ENCODE peak calls at places on chromosome 10, in four cellular contexts. V is WTC11, U is HepG2, S is GM12878. Z is an unnamed sample.

GRCh38 chr10:120221873-120222485 is 235.0 kb upstream of the PLPP4 start:
- DNase-seq in V (peak; percentile 58), U (peak; percentile 64), S (no peak), Z (peak; percentile 25)

GRCh38 chr10:78614267-78614666 is 454.5 kb upstream of the ZMIZ1 start:
- DNase-seq in V (no peak), U (no peak), S (no peak), Z (no peak)

GRCh38 chr10:63480237-63480636 is 14.5 kb upstream of the JMJD1C start:
- DNase-seq in V (no peak), U (no peak), S (no peak), Z (no peak)

GRCh38 chr10:104922810-104923209 is 281.7 kb downstream of the SORCS3 start:
- DNase-seq in V (no peak), U (no peak), S (peak; percentile 23), Z (no peak)

GRCh38 chr10:131107970-131108369 is 203.6 kb downstream of the TCERG1L start:
- DNase-seq in V (no peak), U (no peak), S (no peak), Z (no peak)

GRCh38 chr10:119022846-119023552 is 6.5 kb upstream of the NANOS1 start:
- DNase-seq in V (no peak), U (no peak), S (no peak), Z (no peak)

GRCh38 chr10:132899751-132900065 is 42.7 kb downstream of the CFAP46 start:
- DNase-seq in V (no peak), U (no peak), S (no peak), Z (no peak)

GRCh38 chr10:113476191-113476590 is 76.7 kb upstream of the HABP2 start:
- DNase-seq in V (no peak), U (no peak), S (no peak), Z (no peak)

GRCh38 chr10:129531969-129532660 is 65.1 kb downstream of the MGMT start:
- DNase-seq in V (no peak), U (no peak), S (no peak), Z (no peak)

GRCh38 chr10:13990392-13990805 is 340.3 kb downstream of the FRMD4A start:
- DNase-seq in V (no peak), U (no peak), S (no peak), Z (no peak)

GRCh38 chr10:66833023-66833422 is 92.8 kb upstream of the LRRTM3 start:
- DNase-seq in V (no peak), U (no peak), S (no peak), Z (no peak)

GRCh38 chr10:76080406-76080805 is 649.0 kb downstream of the LRMDA start:
- DNase-seq in V (no peak), U (no peak), S (no peak), Z (no peak)

GRCh38 chr10:11424456-11425287 is 186.8 kb downstream of the USP6NL start:
- DNase-seq in V (peak; percentile 71), U (peak; percentile 39), S (no peak), Z (peak; percentile 79)

GRCh38 chr10:88853155-88853554 is 1.5 kb upstream of the ANKRD22 start:
- DNase-seq in V (no peak), U (no peak), S (no peak), Z (no peak)

GRCh38 chr10:124049484-124049883 is 43.9 kb downstream of the CHST15 start:
- DNase-seq in V (no peak), U (no peak), S (no peak), Z (no peak)

GRCh38 chr10:61975107-61975932 is 73.8 kb downstream of the ARID5B start:
- DNase-seq in V (no peak), U (no peak), S (no peak), Z (no peak)

GRCh38 chr10:117186832-117187615 is 10.3 kb upstream of the KCNK18 start:
- DNase-seq in V (no peak), U (no peak), S (no peak), Z (peak; percentile 11)

GRCh38 chr10:119669331-119669730 is 18.2 kb downstream of the BAG3 start:
- DNase-seq in V (no peak), U (no peak), S (no peak), Z (no peak)

GRCh38 chr10:65796472-65796871 is 1129.4 kb upstream of the LRRTM3 start:
- DNase-seq in V (no peak), U (no peak), S (no peak), Z (no peak)

GRCh38 chr10:5873515-5873995 is 16.1 kb downstream of the ANKRD16 start:
- DNase-seq in V (peak; percentile 66), U (peak; percentile 57), S (peak; percentile 59), Z (peak; percentile 77)

GRCh38 chr10:100186813-100187212 is 984 bp upstream of the ERLIN1 start:
- DNase-seq in V (peak; percentile 13), U (no peak), S (no peak), Z (peak; percentile 39)

GRCh38 chr10:67662415-67662814 is 33.6 kb downstream of the CTNNA3 start:
- DNase-seq in V (no peak), U (no peak), S (no peak), Z (no peak)

GRCh38 chr10:109062371-109062770 is 860.9 kb downstream of the XPNPEP1 start:
- DNase-seq in V (no peak), U (no peak), S (peak; percentile 1), Z (no peak)

GRCh38 chr10:24894309-24894708 is 58.1 kb downstream of the PRTFDC1 start:
- DNase-seq in V (no peak), U (no peak), S (no peak), Z (no peak)

GRCh38 chr10:29326299-29326698 is 37.4 kb downstream of the LYZL1 start:
- DNase-seq in V (no peak), U (no peak), S (no peak), Z (no peak)

GRCh38 chr10:131886181-131886716 is 14.6 kb upstream of the PPP2R2D start:
- DNase-seq in V (no peak), U (no peak), S (no peak), Z (no peak)

GRCh38 chr10:114131094-114131493 is 42.9 kb downstream of the CCDC186 start:
- DNase-seq in V (no peak), U (no peak), S (peak; percentile 9), Z (no peak)

GRCh38 chr10:11098628-11099027 is 81.0 kb downstream of the CELF2 start:
- DNase-seq in V (no peak), U (no peak), S (no peak), Z (no peak)

GRCh38 chr10:72513910-72514309 is 112.0 kb downstream of the MICU1 start:
- DNase-seq in V (no peak), U (no peak), S (no peak), Z (no peak)

GRCh38 chr10:33005322-33006282 is 47.6 kb upstream of the ITGB1 start:
- DNase-seq in V (peak; percentile 77), U (peak; percentile 59), S (no peak), Z (peak; percentile 61)

GRCh38 chr10:110206988-110207804 is at the start of gene MXI1:
- DNase-seq in V (peak; percentile 76), U (peak; percentile 44), S (no peak), Z (peak; percentile 64)

GRCh38 chr10:93475871-93476270 is 6.3 kb downstream of the MYOF start:
- DNase-seq in V (no peak), U (peak; percentile 36), S (no peak), Z (no peak)

GRCh38 chr10:48417374-48417773 is 110.9 kb downstream of the MAPK8 start:
- DNase-seq in V (no peak), U (no peak), S (no peak), Z (no peak)
- TF ChIP-seq ATF2 in V (no peak), U (no peak), S (no peak), Z (no peak)

DNA sequence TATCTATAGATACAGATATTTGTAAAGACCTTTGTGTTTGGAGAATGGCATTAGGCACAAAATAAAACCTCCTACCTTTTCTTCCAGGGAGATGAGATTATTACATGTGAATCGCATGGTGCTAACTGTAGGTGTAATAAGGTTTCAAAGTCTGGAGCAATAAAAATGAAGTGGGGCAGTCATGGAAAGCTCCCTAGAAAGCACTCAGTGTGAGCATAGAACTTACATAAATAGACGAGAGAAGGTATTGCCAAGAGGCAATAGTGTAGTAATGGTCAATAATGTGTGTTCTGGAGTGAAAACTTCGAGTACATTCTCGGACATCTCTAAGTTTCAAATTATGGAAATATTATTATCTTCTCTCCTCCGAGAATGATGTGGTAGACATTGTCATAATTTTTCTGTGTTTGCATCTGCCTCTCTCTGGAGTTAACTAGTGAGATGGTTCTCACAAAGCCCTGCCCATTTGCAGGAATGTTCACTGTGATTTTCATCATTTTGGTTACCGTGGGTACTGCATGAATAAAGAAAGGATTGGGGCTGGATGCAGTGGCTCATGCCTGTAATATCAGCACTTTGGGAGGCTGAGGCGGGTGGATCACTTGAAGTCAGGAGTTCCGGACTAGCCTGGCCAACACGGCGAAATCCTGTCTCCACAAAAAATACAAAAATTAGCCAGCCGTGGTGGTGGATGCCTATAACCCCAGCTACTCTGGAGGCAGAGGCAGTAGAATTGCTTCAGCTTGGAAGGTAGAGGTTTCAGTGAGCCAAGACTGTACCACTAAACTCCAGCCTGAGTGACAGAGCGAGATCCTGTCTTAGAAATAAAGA is 10.6 kb downstream of the VIM start:
- DNase-seq in V (no peak), U (no peak), S (no peak), Z (peak; percentile 23)
- TF ChIP-seq TCF7 in V (no peak), U (no peak), S (no peak), Z (no peak)

GRCh38 chr10:85791846-85792532 is 574.6 kb downstream of the GRID1 start:
- DNase-seq in V (no peak), U (no peak), S (no peak), Z (no peak)
- TF ChIP-seq ATF2 in V (no peak), U (no peak), S (no peak), Z (no peak)

DNA sequence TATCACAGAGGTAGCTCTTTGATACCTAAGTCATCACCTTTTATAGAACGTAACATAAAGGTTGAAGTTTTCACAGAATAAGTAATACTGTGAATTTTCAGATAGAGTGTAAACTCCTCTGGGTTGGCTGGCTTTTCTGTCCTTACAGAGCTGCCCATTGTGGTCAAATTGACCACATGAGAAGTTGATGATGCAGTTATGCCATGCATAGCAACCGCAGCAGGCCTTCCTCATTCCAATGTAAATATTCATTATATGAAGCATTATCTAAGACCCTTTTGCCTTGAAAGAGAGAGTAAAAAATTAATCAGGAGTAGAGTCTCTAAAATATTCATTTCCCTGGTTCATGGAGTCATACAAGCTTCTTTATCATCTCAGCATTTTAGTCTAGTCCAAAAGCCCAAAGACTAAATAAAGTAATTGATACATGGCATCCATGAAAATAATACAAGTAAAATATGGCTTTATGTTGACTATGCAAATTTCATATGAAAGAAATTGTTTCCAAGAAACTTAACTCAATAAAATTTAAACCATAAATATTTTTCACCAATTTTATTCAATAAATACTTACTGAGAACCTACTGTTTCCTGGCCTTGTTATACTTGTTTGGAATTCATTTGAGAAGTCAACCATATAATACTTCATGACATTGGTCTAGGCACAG is 516.4 kb downstream of the PCDH15 start:
- DNase-seq in V (no peak), U (no peak), S (no peak), Z (no peak)
- TF ChIP-seq TCF7 in V (no peak), U (no peak), S (no peak), Z (no peak)

GRCh38 chr10:86970887-86971145 is 2.5 kb downstream of the ADIRF start:
- DNase-seq in V (peak; percentile 73), U (no peak), S (no peak), Z (no peak)

GRCh38 chr10:86968994-86969355 is 693 bp downstream of the ADIRF start:
- DNase-seq in V (no peak), U (no peak), S (no peak), Z (no peak)

GRCh38 chr10:86969421-86970041 is 1.2 kb downstream of the ADIRF start:
- DNase-seq in V (peak; percentile 10), U (no peak), S (no peak), Z (no peak)

GRCh38 chr10:86971146-86971991 is 3.1 kb downstream of the ADIRF start:
- DNase-seq in V (peak; percentile 66), U (no peak), S (peak; percentile 55), Z (no peak)

GRCh38 chr10:86970152-86970886 is 2.0 kb downstream of the ADIRF start:
- DNase-seq in V (peak; percentile 52), U (no peak), S (no peak), Z (no peak)
- TF ChIP-seq ATF2 in V (no peak), U (no peak), S (no peak), Z (no peak)

GRCh38 chr10:3783721-3784432 is 1.1 kb downstream of the KLF6 start:
- DNase-seq in V (peak; percentile 53), U (peak; percentile 86), S (no peak), Z (no peak)
- TF ChIP-seq TCF7 in V (no peak), U (peak; percentile 70), S (no peak), Z (no peak)